ENCODE peak calls at places on chromosomes 1 and 21, in seven cellular contexts. L is tibial nerve, F is psoas muscle, W is neural progenitor cell, S is PC-9, R is left ventricle myocardium inferior, Y is lower lobe of right lung. V is an unnamed sample. For H3K4me1, the result is how much of the 10 kb centered on the place peaks cover.

GRCh38 chr1:83676106-83676505 is 322.8 kb downstream of the TTLL7 start:
- DNase-seq in R (no peak), F (no peak), L (no peak), Y (no peak), W (no peak), S (no peak), V (no peak)

GRCh38 chr1:46520063-46520911 is 30.7 kb downstream of the DMBX1 start:
- DNase-seq in L (no peak), F (peak), S (peak), R (no peak), Y (no peak), W (peak), V (no peak)

GRCh38 chr1:232183802-232184201 is 446.1 kb downstream of the SIPA1L2 start:
- DNase-seq in L (no peak), S (no peak), F (no peak), Y (no peak), R (no peak), W (no peak), V (no peak)

GRCh38 chr21:43731476-43731875 is 12.5 kb downstream of the PDXK start:
- DNase-seq in L (no peak), S (no peak), W (no peak), R (no peak), F (no peak), Y (no peak), V (no peak)

GRCh38 chr1:1213153-1213918 is 617 bp downstream of the TNFRSF4 start:
- DNase-seq in S (no peak), R (peak), Y (no peak), L (no peak), W (no peak), F (peak), V (no peak)

GRCh38 chr1:14945132-14946010 is 208.2 kb upstream of the TMEM51 start:
- DNase-seq in W (peak), R (peak), L (no peak), S (peak), Y (no peak), F (no peak), V (peak)

GRCh38 chr1:40866408-40866788 is 4.2 kb upstream of the CITED4 start:
- DNase-seq in Y (no peak), R (no peak), L (no peak), W (no peak), S (peak), F (no peak), V (no peak)

GRCh38 chr1:45522324-45523104 is 830 bp upstream of the PRDX1 start:
- DNase-seq in L (no peak), F (no peak), S (peak), W (no peak), Y (no peak), R (no peak), V (no peak)

GRCh38 chr1:226690460-226690982 is 48.6 kb downstream of the ITPKB start:
- DNase-seq in F (no peak), W (no peak), Y (no peak), S (no peak), R (no peak), L (no peak), V (no peak)

GRCh38 chr1:65260851-65261473 is 48.4 kb upstream of the DNAJC6 start:
- DNase-seq in R (no peak), S (peak), W (no peak), Y (no peak), F (no peak), L (no peak), V (no peak)

GRCh38 chr1:43766086-43766784 is 58.9 kb downstream of the ST3GAL3 start:
- DNase-seq in S (no peak), W (peak), F (no peak), L (no peak), R (no peak), Y (peak), V (no peak)

GRCh38 chr21:15549671-15550070 is 180.1 kb upstream of the USP25 start:
- DNase-seq in W (no peak), R (no peak), F (no peak), S (no peak), L (no peak), Y (no peak), V (no peak)

GRCh38 chr1:101474039-101474665 is 237.3 kb downstream of the S1PR1 start:
- DNase-seq in Y (no peak), R (no peak), F (no peak), L (no peak), S (no peak), W (peak), V (no peak)

GRCh38 chr1:66980745-66981367 is 56.1 kb downstream of the MIER1 start:
- DNase-seq in R (no peak), S (no peak), F (no peak), W (no peak), L (no peak), Y (no peak), V (no peak)

GRCh38 chr1:221315330-221315729 is 426.6 kb downstream of the DUSP10 start:
- DNase-seq in R (no peak), S (no peak), Y (no peak), L (no peak), W (no peak), F (no peak), V (no peak)

GRCh38 chr1:55981015-55981635 is 598.2 kb downstream of the PLPP3 start:
- DNase-seq in S (no peak), L (no peak), Y (no peak), R (no peak), W (no peak), F (no peak), V (no peak)

GRCh38 chr1:43445618-43446387 is 7.9 kb downstream of the HYI start:
- DNase-seq in W (no peak), R (no peak), Y (no peak), S (no peak), L (no peak), F (peak), V (no peak)

GRCh38 chr1:183702087-183702812 is 49.1 kb upstream of the APOBEC4 start:
- DNase-seq in L (no peak), W (no peak), S (peak), R (no peak), Y (no peak), F (no peak), V (no peak)

GRCh38 chr21:15093216-15093615 is 28.4 kb upstream of the NRIP1 start:
- DNase-seq in Y (no peak), W (no peak), S (no peak), L (no peak), F (no peak), R (no peak), V (no peak)

GRCh38 chr1:64523938-64524337 is 54.0 kb downstream of the CACHD1 start:
- DNase-seq in W (no peak), Y (no peak), F (no peak), L (no peak), R (no peak), S (no peak), V (no peak)

GRCh38 chr21:21373969-21374368 is 375.8 kb downstream of the NCAM2 start:
- DNase-seq in S (no peak), Y (no peak), R (no peak), F (no peak), W (no peak), L (no peak), V (no peak)

GRCh38 chr21:46650476-46651098 is 15.1 kb downstream of the PRMT2 start:
- DNase-seq in S (no peak), F (no peak), W (no peak), L (no peak), R (peak), Y (no peak), V (no peak)

GRCh38 chr1:84299536-84300260 is 1.8 kb upstream of the SAMD13 start:
- DNase-seq in Y (no peak), L (no peak), S (no peak), R (no peak), F (no peak), W (no peak), V (no peak)

GRCh38 chr1:162380061-162380846 is 1.3 kb upstream of the C1orf226 start:
- DNase-seq in L (no peak), F (no peak), Y (no peak), R (no peak), S (no peak), W (no peak), V (no peak)

GRCh38 chr1:85940621-85941306 is 215.8 kb downstream of the COL24A1 start:
- DNase-seq in L (no peak), S (no peak), F (no peak), R (no peak), W (no peak), Y (no peak), V (no peak)

GRCh38 chr1:37038703-37039093 is 4.4 kb upstream of the GRIK3 start:
- DNase-seq in Y (no peak), F (no peak), R (no peak), L (no peak), S (no peak), W (no peak), V (no peak)

GRCh38 chr1:31620631-31621497 is 3.4 kb downstream of the HCRTR1 start:
- DNase-seq in Y (no peak), R (no peak), W (no peak), L (no peak), F (no peak), S (no peak), V (no peak)

GRCh38 chr1:35180776-35181374 is 12.1 kb downstream of the SFPQ start:
- DNase-seq in L (no peak), F (no peak), S (no peak), Y (no peak), W (no peak), R (no peak), V (no peak)

GRCh38 chr1:17635811-17636210 is 96.3 kb downstream of the ARHGEF10L start:
- DNase-seq in S (no peak), L (peak), W (no peak), F (no peak), Y (peak), R (peak), V (no peak)

GRCh38 chr1:19814681-19815503 is at the start of gene RNF186:
- DNase-seq in R (no peak), L (no peak), S (no peak), Y (peak), W (no peak), F (peak), V (no peak)

GRCh38 chr1:210143465-210144062 is 89.0 kb upstream of the SERTAD4 start:
- DNase-seq in L (peak), W (peak), Y (peak), S (peak), F (peak), R (peak), V (peak)

GRCh38 chr1:27617420-27617819 is 13.5 kb upstream of the AHDC1 start:
- DNase-seq in L (no peak), F (no peak), Y (no peak), R (no peak), W (no peak), S (no peak), V (no peak)

GRCh38 chr1:37096523-37096922 is 62.2 kb upstream of the GRIK3 start:
- DNase-seq in S (no peak), W (peak), Y (no peak), L (no peak), F (no peak), R (no peak), V (no peak)

GRCh38 chr1:206905295-206906164 is 8.3 kb downstream of the IL24 start:
- DNase-seq in L (no peak), R (no peak), S (peak), F (no peak), W (no peak), Y (no peak), V (no peak)

GRCh38 chr1:206903687-206904086 is 6.4 kb downstream of the IL24 start:
- DNase-seq in F (no peak), S (no peak), Y (no peak), W (no peak), L (no peak), R (no peak), V (no peak)

GRCh38 chr1:206901944-206902343 is 4.7 kb downstream of the IL24 start:
- DNase-seq in W (no peak), S (no peak), L (no peak), Y (no peak), F (no peak), R (no peak), V (no peak)

GRCh38 chr1:206902702-206903101 is 5.5 kb downstream of the IL24 start:
- DNase-seq in L (no peak), W (no peak), S (no peak), Y (no peak), F (no peak), R (no peak), V (no peak)

DNA sequence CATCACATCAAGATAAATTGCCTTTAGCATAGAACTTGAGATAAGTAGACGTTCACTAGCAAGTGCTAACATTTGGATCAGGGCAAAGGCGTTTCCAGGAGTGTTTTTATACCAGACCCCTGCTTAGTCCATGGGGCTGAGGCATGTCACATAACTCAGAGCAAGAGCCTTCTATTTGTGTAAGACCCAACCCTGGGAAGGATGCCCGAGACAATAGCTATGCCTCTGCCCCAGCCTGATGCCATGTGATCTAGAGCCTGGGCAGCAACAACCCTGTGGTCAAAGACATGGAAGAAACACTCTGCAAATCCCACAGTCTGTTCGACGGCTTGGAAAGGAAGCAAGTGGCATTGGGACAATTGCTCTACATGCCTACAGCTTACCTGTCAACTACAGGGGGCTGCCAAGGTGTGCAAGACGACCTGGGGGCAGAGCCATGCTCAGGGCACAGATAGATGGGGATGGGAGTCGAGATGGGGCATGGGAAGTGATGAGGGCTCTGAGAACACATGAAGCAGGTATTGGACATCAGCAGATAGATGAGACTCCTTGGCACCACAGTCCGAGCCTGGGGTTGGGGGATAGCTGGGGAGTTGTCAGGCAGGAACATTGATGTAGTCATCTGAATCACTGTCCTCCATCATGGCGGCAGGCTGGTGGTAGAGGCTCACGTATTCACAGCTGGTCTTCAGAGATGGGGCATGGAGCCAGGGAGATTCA is 7.3 kb downstream of the IL24 start:
- DNase-seq in S (no peak), L (no peak), R (no peak), Y (no peak), F (no peak), W (no peak), V (no peak)
- H3K4me3 ChIP-seq in S (no peak), L (no peak), R (no peak), Y (no peak), F (no peak), W (no peak), V (no peak)

DNA sequence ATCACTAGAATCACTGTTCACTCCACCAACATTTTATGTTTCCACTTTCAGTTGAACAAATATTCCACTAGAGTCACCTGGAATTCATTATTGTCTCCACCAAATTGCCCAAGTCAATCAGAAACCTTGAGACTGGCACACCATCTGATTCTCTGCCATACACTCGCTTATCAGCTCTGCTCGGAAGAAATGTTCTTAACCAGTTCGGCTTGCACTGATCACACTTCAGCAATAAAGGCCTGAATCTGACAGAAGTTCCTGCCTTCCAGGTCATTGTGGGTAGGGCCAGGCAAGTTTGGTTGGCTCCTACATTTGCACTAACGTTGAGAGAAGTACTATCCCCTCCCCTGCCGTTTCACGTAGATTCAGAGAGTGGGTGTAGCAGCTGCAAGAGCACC is 10.0 kb downstream of the TPM3 start:
- DNase-seq in W (no peak), L (no peak), Y (no peak), S (no peak), F (no peak), R (no peak), V (no peak)
- H3K4me1 ChIP-seq in W (half or more), L (under half), Y (half or more), S (under half), F (half or more), R (half or more), V (half or more)

GRCh38 chr1:95041491-95042165 is 31.1 kb downstream of the ALG14 start:
- DNase-seq in L (no peak), Y (no peak), S (peak), F (no peak), R (peak), W (peak), V (no peak)

GRCh38 chr1:95042286-95042685 is 30.5 kb downstream of the ALG14 start:
- DNase-seq in F (no peak), S (no peak), W (peak), L (peak), Y (no peak), R (no peak), V (no peak)

GRCh38 chr1:95039360-95040031 is 33.3 kb downstream of the ALG14 start:
- DNase-seq in F (no peak), W (no peak), Y (no peak), S (peak), L (no peak), R (no peak), V (no peak)

GRCh38 chr1:95043141-95043980 is 29.4 kb downstream of the ALG14 start:
- DNase-seq in R (peak), S (peak), Y (peak), W (peak), L (peak), F (peak), V (peak)

GRCh38 chr1:95040032-95040525 is 32.7 kb downstream of the ALG14 start:
- DNase-seq in F (no peak), S (no peak), L (no peak), R (no peak), Y (no peak), W (no peak), V (no peak)
- H3K27ac ChIP-seq in F (no peak), S (peak), L (peak), R (no peak), Y (no peak), W (no peak), V (no peak)

GRCh38 chr1:237138551-237138950 is 96.6 kb downstream of the RYR2 start:
- DNase-seq in F (no peak), W (no peak), S (no peak), Y (no peak), L (no peak), R (no peak), V (no peak)
- H3K4me3 ChIP-seq in F (no peak), W (no peak), S (no peak), Y (no peak), L (no peak), R (peak), V (no peak)

GRCh38 chr1:229132106-229132443 is 138.8 kb upstream of the RAB4A start:
- DNase-seq in F (no peak), S (no peak), W (no peak), Y (no peak), L (no peak), R (no peak), V (no peak)
- H3K4me1 ChIP-seq in F (under half), S (under half), W (under half), Y (under half), L (under half), R (under half), V (under half)

V was measured in thoracic aorta.